ENCODE peak calls at places on chromosomes 16 and 17, in five cellular contexts. B is HuH-7, A is brain pericyte, F is lung microvascular endothelial cell, E is psoas muscle. D is an unnamed sample.

GRCh38 chr17:38897176-38897575 is 27.3 kb downstream of the LASP1 start:
- DNase-seq in B (no peak), A (no peak), F (no peak), E (peak), D (no peak)

GRCh38 chr17:3989156-3989886 is 25.1 kb upstream of the ATP2A3 start:
- DNase-seq in B (no peak), A (no peak), F (no peak), E (no peak), D (no peak)

GRCh38 chr16:54538241-54538640 is 251.7 kb upstream of the IRX3 start:
- DNase-seq in B (no peak), A (no peak), F (no peak), E (no peak), D (no peak)

GRCh38 chr16:88599092-88599733 is 29.0 kb downstream of the ZC3H18 start:
- DNase-seq in B (no peak), A (no peak), F (peak), E (peak), D (no peak)

GRCh38 chr17:44069974-44070454 is 521 bp upstream of the G6PC3 start:
- DNase-seq in B (no peak), A (no peak), F (no peak), E (no peak), D (no peak)

GRCh38 chr17:40314557-40314953 is 5.6 kb downstream of the RARA start:
- DNase-seq in B (no peak), A (no peak), F (peak), E (peak), D (no peak)

GRCh38 chr17:2837147-2837561 is 40.9 kb downstream of the RAP1GAP2 start:
- DNase-seq in B (no peak), A (no peak), F (no peak), E (no peak), D (no peak)

GRCh38 chr17:48541574-48542113 is 3.3 kb downstream of the HOXB2 start:
- DNase-seq in B (no peak), A (no peak), F (peak), E (peak), D (peak)

GRCh38 chr17:80920406-80920805 is 71.2 kb upstream of the CHMP6 start:
- DNase-seq in B (no peak), A (peak), F (no peak), E (peak), D (no peak)

GRCh38 chr17:27747462-27748359 is 52.6 kb downstream of the NOS2 start:
- DNase-seq in B (no peak), A (no peak), F (no peak), E (no peak), D (peak)

GRCh38 chr16:29777576-29778360 is at the start of gene ZG16:
- DNase-seq in B (no peak), A (no peak), F (no peak), E (no peak), D (no peak)

D was measured in K562.